ENCODE peak calls at places on chromosomes 2 and 18, in five cellular contexts. One of them, this sample, is unnamed.

GRCh38 chr18:908631-909621 is 4.3 kb downstream of the ADCYAP1 start:
- DNase-seq in heart right ventricle: no peak
- DNase-seq in ACHN: no peak
- DNase-seq in psoas muscle: no peak
- DNase-seq in stimulated activated CD8-positive, alpha-beta memory T cell treated with anti-CD3 and anti-CD28 coated beads, Interleukin-15, amount 100 ng/mL, for 24 hours: no peak
- DNase-seq in this sample: no peak

GRCh38 chr2:45885111-45885685 is 233.7 kb downstream of the PRKCE start:
- DNase-seq in heart right ventricle: no peak
- DNase-seq in ACHN: no peak
- DNase-seq in psoas muscle: no peak
- DNase-seq in stimulated activated CD8-positive, alpha-beta memory T cell treated with anti-CD3 and anti-CD28 coated beads, Interleukin-15, amount 100 ng/mL, for 24 hours: no peak
- DNase-seq in this sample: no peak

GRCh38 chr18:21747764-21748693 is 7.4 kb downstream of the MIB1 start:
- DNase-seq in heart right ventricle: no peak
- DNase-seq in ACHN: no peak
- DNase-seq in psoas muscle: no peak
- DNase-seq in stimulated activated CD8-positive, alpha-beta memory T cell treated with anti-CD3 and anti-CD28 coated beads, Interleukin-15, amount 100 ng/mL, for 24 hours: no peak
- DNase-seq in this sample: no peak

GRCh38 chr18:54250846-54251251 is 18.5 kb upstream of the POLI start:
- DNase-seq in heart right ventricle: no peak
- DNase-seq in ACHN: no peak
- DNase-seq in psoas muscle: no peak
- DNase-seq in stimulated activated CD8-positive, alpha-beta memory T cell treated with anti-CD3 and anti-CD28 coated beads, Interleukin-15, amount 100 ng/mL, for 24 hours: no peak
- DNase-seq in this sample: no peak

GRCh38 chr2:197857708-197858107 is 53.3 kb downstream of the PLCL1 start:
- DNase-seq in heart right ventricle: no peak
- DNase-seq in ACHN: no peak
- DNase-seq in psoas muscle: no peak
- DNase-seq in stimulated activated CD8-positive, alpha-beta memory T cell treated with anti-CD3 and anti-CD28 coated beads, Interleukin-15, amount 100 ng/mL, for 24 hours: no peak
- DNase-seq in this sample: no peak

GRCh38 chr2:2940702-2941655 is 436.6 kb downstream of the EIPR1 start:
- DNase-seq in heart right ventricle: no peak
- DNase-seq in ACHN: no peak
- DNase-seq in psoas muscle: no peak
- DNase-seq in stimulated activated CD8-positive, alpha-beta memory T cell treated with anti-CD3 and anti-CD28 coated beads, Interleukin-15, amount 100 ng/mL, for 24 hours: no peak
- DNase-seq in this sample: no peak

GRCh38 chr2:133346654-133347053 is 221.6 kb downstream of the NCKAP5 start:
- DNase-seq in heart right ventricle: no peak
- DNase-seq in ACHN: peak
- DNase-seq in psoas muscle: no peak
- DNase-seq in stimulated activated CD8-positive, alpha-beta memory T cell treated with anti-CD3 and anti-CD28 coated beads, Interleukin-15, amount 100 ng/mL, for 24 hours: no peak
- DNase-seq in this sample: no peak

GRCh38 chr2:104568247-104568646 is 285.7 kb upstream of the POU3F3 start:
- DNase-seq in heart right ventricle: no peak
- DNase-seq in ACHN: no peak
- DNase-seq in psoas muscle: no peak
- DNase-seq in stimulated activated CD8-positive, alpha-beta memory T cell treated with anti-CD3 and anti-CD28 coated beads, Interleukin-15, amount 100 ng/mL, for 24 hours: no peak
- DNase-seq in this sample: no peak

GRCh38 chr2:217325810-217326209 is 465.9 kb upstream of the TNP1 start:
- DNase-seq in heart right ventricle: no peak
- DNase-seq in ACHN: no peak
- DNase-seq in psoas muscle: no peak
- DNase-seq in stimulated activated CD8-positive, alpha-beta memory T cell treated with anti-CD3 and anti-CD28 coated beads, Interleukin-15, amount 100 ng/mL, for 24 hours: no peak
- DNase-seq in this sample: no peak

GRCh38 chr2:137467246-137467862 is 496.9 kb upstream of the HNMT start:
- DNase-seq in heart right ventricle: peak
- DNase-seq in ACHN: peak
- DNase-seq in psoas muscle: no peak
- DNase-seq in stimulated activated CD8-positive, alpha-beta memory T cell treated with anti-CD3 and anti-CD28 coated beads, Interleukin-15, amount 100 ng/mL, for 24 hours: no peak
- DNase-seq in this sample: peak

GRCh38 chr2:212987492-212987891 is 163.9 kb downstream of the IKZF2 start:
- DNase-seq in heart right ventricle: no peak
- DNase-seq in ACHN: no peak
- DNase-seq in psoas muscle: no peak
- DNase-seq in stimulated activated CD8-positive, alpha-beta memory T cell treated with anti-CD3 and anti-CD28 coated beads, Interleukin-15, amount 100 ng/mL, for 24 hours: no peak
- DNase-seq in this sample: no peak

GRCh38 chr2:211745295-211746097 is 793.1 kb downstream of the ERBB4 start:
- DNase-seq in heart right ventricle: peak
- DNase-seq in ACHN: peak
- DNase-seq in psoas muscle: peak
- DNase-seq in stimulated activated CD8-positive, alpha-beta memory T cell treated with anti-CD3 and anti-CD28 coated beads, Interleukin-15, amount 100 ng/mL, for 24 hours: no peak
- DNase-seq in this sample: peak

GRCh38 chr2:24586955-24587354 is 95.9 kb downstream of the NCOA1 start:
- DNase-seq in heart right ventricle: no peak
- DNase-seq in ACHN: no peak
- DNase-seq in psoas muscle: no peak
- DNase-seq in stimulated activated CD8-positive, alpha-beta memory T cell treated with anti-CD3 and anti-CD28 coated beads, Interleukin-15, amount 100 ng/mL, for 24 hours: no peak
- DNase-seq in this sample: no peak

GRCh38 chr2:166074430-166074829 is 53.4 kb downstream of the SCN1A start:
- DNase-seq in heart right ventricle: no peak
- DNase-seq in ACHN: no peak
- DNase-seq in psoas muscle: no peak
- DNase-seq in stimulated activated CD8-positive, alpha-beta memory T cell treated with anti-CD3 and anti-CD28 coated beads, Interleukin-15, amount 100 ng/mL, for 24 hours: no peak
- DNase-seq in this sample: no peak

GRCh38 chr2:72917138-72917874 is at the start of gene EMX1:
- DNase-seq in heart right ventricle: no peak
- DNase-seq in ACHN: peak
- DNase-seq in psoas muscle: no peak
- DNase-seq in stimulated activated CD8-positive, alpha-beta memory T cell treated with anti-CD3 and anti-CD28 coated beads, Interleukin-15, amount 100 ng/mL, for 24 hours: no peak
- DNase-seq in this sample: peak

GRCh38 chr2:112916625-112917024 is 5.7 kb downstream of the IL37 start:
- DNase-seq in heart right ventricle: no peak
- DNase-seq in ACHN: no peak
- DNase-seq in psoas muscle: no peak
- DNase-seq in stimulated activated CD8-positive, alpha-beta memory T cell treated with anti-CD3 and anti-CD28 coated beads, Interleukin-15, amount 100 ng/mL, for 24 hours: no peak
- DNase-seq in this sample: no peak

GRCh38 chr2:239181074-239181581 is 219.7 kb downstream of the HDAC4 start:
- DNase-seq in heart right ventricle: no peak
- DNase-seq in ACHN: no peak
- DNase-seq in psoas muscle: peak
- DNase-seq in stimulated activated CD8-positive, alpha-beta memory T cell treated with anti-CD3 and anti-CD28 coated beads, Interleukin-15, amount 100 ng/mL, for 24 hours: no peak
- DNase-seq in this sample: no peak

GRCh38 chr2:168348076-168348475 is 100.7 kb upstream of the STK39 start:
- DNase-seq in heart right ventricle: peak
- DNase-seq in ACHN: peak
- DNase-seq in psoas muscle: no peak
- DNase-seq in stimulated activated CD8-positive, alpha-beta memory T cell treated with anti-CD3 and anti-CD28 coated beads, Interleukin-15, amount 100 ng/mL, for 24 hours: no peak
- DNase-seq in this sample: peak

GRCh38 chr2:39696838-39697237 is 31.1 kb downstream of the TMEM178A start:
- DNase-seq in heart right ventricle: peak
- DNase-seq in ACHN: peak
- DNase-seq in psoas muscle: no peak
- DNase-seq in stimulated activated CD8-positive, alpha-beta memory T cell treated with anti-CD3 and anti-CD28 coated beads, Interleukin-15, amount 100 ng/mL, for 24 hours: no peak
- DNase-seq in this sample: no peak

GRCh38 chr2:47373747-47374146 is 29.2 kb upstream of the MSH2 start:
- DNase-seq in heart right ventricle: no peak
- DNase-seq in ACHN: peak
- DNase-seq in psoas muscle: no peak
- DNase-seq in stimulated activated CD8-positive, alpha-beta memory T cell treated with anti-CD3 and anti-CD28 coated beads, Interleukin-15, amount 100 ng/mL, for 24 hours: no peak
- DNase-seq in this sample: peak

GRCh38 chr2:112606567-112606966 is 22.2 kb downstream of the CHCHD5 start:
- DNase-seq in heart right ventricle: no peak
- DNase-seq in ACHN: no peak
- DNase-seq in psoas muscle: no peak
- DNase-seq in stimulated activated CD8-positive, alpha-beta memory T cell treated with anti-CD3 and anti-CD28 coated beads, Interleukin-15, amount 100 ng/mL, for 24 hours: no peak
- DNase-seq in this sample: peak

GRCh38 chr2:63692002-63692606 is 103.3 kb downstream of the MDH1 start:
- DNase-seq in heart right ventricle: no peak
- DNase-seq in ACHN: peak
- DNase-seq in psoas muscle: no peak
- DNase-seq in stimulated activated CD8-positive, alpha-beta memory T cell treated with anti-CD3 and anti-CD28 coated beads, Interleukin-15, amount 100 ng/mL, for 24 hours: no peak
- DNase-seq in this sample: no peak

GRCh38 chr2:159996792-159997546 is 65.4 kb downstream of the PLA2R1 start:
- DNase-seq in heart right ventricle: no peak
- DNase-seq in ACHN: no peak
- DNase-seq in psoas muscle: no peak
- DNase-seq in stimulated activated CD8-positive, alpha-beta memory T cell treated with anti-CD3 and anti-CD28 coated beads, Interleukin-15, amount 100 ng/mL, for 24 hours: no peak
- DNase-seq in this sample: no peak

GRCh38 chr18:79210002-79210910 is 141.1 kb downstream of the ATP9B start:
- DNase-seq in heart right ventricle: no peak
- DNase-seq in ACHN: no peak
- DNase-seq in psoas muscle: no peak
- DNase-seq in stimulated activated CD8-positive, alpha-beta memory T cell treated with anti-CD3 and anti-CD28 coated beads, Interleukin-15, amount 100 ng/mL, for 24 hours: no peak
- DNase-seq in this sample: no peak

GRCh38 chr2:196592331-196592911 is 47.1 kb upstream of the CCDC150 start:
- DNase-seq in heart right ventricle: peak
- DNase-seq in ACHN: peak
- DNase-seq in psoas muscle: no peak
- DNase-seq in stimulated activated CD8-positive, alpha-beta memory T cell treated with anti-CD3 and anti-CD28 coated beads, Interleukin-15, amount 100 ng/mL, for 24 hours: no peak
- DNase-seq in this sample: peak

GRCh38 chr2:70362661-70363060 is 60.8 kb upstream of the FAM136A start:
- DNase-seq in heart right ventricle: no peak
- DNase-seq in ACHN: no peak
- DNase-seq in psoas muscle: no peak
- DNase-seq in stimulated activated CD8-positive, alpha-beta memory T cell treated with anti-CD3 and anti-CD28 coated beads, Interleukin-15, amount 100 ng/mL, for 24 hours: no peak
- DNase-seq in this sample: no peak

GRCh38 chr2:68282814-68283812 is 30.8 kb upstream of the PPP3R1 start:
- DNase-seq in heart right ventricle: no peak
- DNase-seq in ACHN: peak
- DNase-seq in psoas muscle: no peak
- DNase-seq in stimulated activated CD8-positive, alpha-beta memory T cell treated with anti-CD3 and anti-CD28 coated beads, Interleukin-15, amount 100 ng/mL, for 24 hours: no peak
- DNase-seq in this sample: no peak

GRCh38 chr2:28678944-28679343 is 72.7 kb upstream of the PPP1CB start:
- DNase-seq in heart right ventricle: no peak
- DNase-seq in ACHN: no peak
- DNase-seq in psoas muscle: no peak
- DNase-seq in stimulated activated CD8-positive, alpha-beta memory T cell treated with anti-CD3 and anti-CD28 coated beads, Interleukin-15, amount 100 ng/mL, for 24 hours: no peak
- DNase-seq in this sample: no peak

GRCh38 chr18:74197705-74198341 is 49.5 kb downstream of the TIMM21 start:
- DNase-seq in heart right ventricle: no peak
- DNase-seq in ACHN: no peak
- DNase-seq in psoas muscle: no peak
- DNase-seq in stimulated activated CD8-positive, alpha-beta memory T cell treated with anti-CD3 and anti-CD28 coated beads, Interleukin-15, amount 100 ng/mL, for 24 hours: no peak
- DNase-seq in this sample: peak

GRCh38 chr2:96540136-96540535 is 3.6 kb downstream of the ARID5A start:
- DNase-seq in heart right ventricle: no peak
- DNase-seq in ACHN: no peak
- DNase-seq in psoas muscle: peak
- DNase-seq in stimulated activated CD8-positive, alpha-beta memory T cell treated with anti-CD3 and anti-CD28 coated beads, Interleukin-15, amount 100 ng/mL, for 24 hours: no peak
- DNase-seq in this sample: no peak

GRCh38 chr2:43226558-43226954 is at the start of gene ZFP36L2:
- DNase-seq in heart right ventricle: peak
- DNase-seq in ACHN: peak
- DNase-seq in psoas muscle: peak
- DNase-seq in stimulated activated CD8-positive, alpha-beta memory T cell treated with anti-CD3 and anti-CD28 coated beads, Interleukin-15, amount 100 ng/mL, for 24 hours: peak
- DNase-seq in this sample: peak

GRCh38 chr2:228917195-228917594 is 353.9 kb downstream of the PID1 start:
- DNase-seq in heart right ventricle: no peak
- DNase-seq in ACHN: no peak
- DNase-seq in psoas muscle: no peak
- DNase-seq in stimulated activated CD8-positive, alpha-beta memory T cell treated with anti-CD3 and anti-CD28 coated beads, Interleukin-15, amount 100 ng/mL, for 24 hours: no peak
- DNase-seq in this sample: no peak

GRCh38 chr2:10566021-10566420 is 117.9 kb upstream of the ODC1 start:
- DNase-seq in heart right ventricle: no peak
- DNase-seq in ACHN: no peak
- DNase-seq in psoas muscle: no peak
- DNase-seq in stimulated activated CD8-positive, alpha-beta memory T cell treated with anti-CD3 and anti-CD28 coated beads, Interleukin-15, amount 100 ng/mL, for 24 hours: no peak
- DNase-seq in this sample: no peak

GRCh38 chr2:11056614-11057013 is 98.7 kb upstream of the SLC66A3 start:
- DNase-seq in heart right ventricle: no peak
- DNase-seq in ACHN: peak
- DNase-seq in psoas muscle: no peak
- DNase-seq in stimulated activated CD8-positive, alpha-beta memory T cell treated with anti-CD3 and anti-CD28 coated beads, Interleukin-15, amount 100 ng/mL, for 24 hours: no peak
- DNase-seq in this sample: no peak